ENCODE peak calls at places on chromosomes 11 and 22, in five cellular contexts. D is brain microvascular endothelial cell, N is choroid plexus epithelial cell, E is bronchial epithelial cell, K is tibial nerve. F is an unnamed sample.

GRCh38 chr11:134364261-134364660 is 32.5 kb downstream of the GLB1L2 start:
- DNase-seq in D (no peak), N (no peak), E (no peak), K (no peak), F (no peak)

GRCh38 chr11:416757-417621 is 2.2 kb upstream of the SIGIRR start:
- DNase-seq in D (no peak), N (no peak), E (no peak), K (no peak), F (no peak)

GRCh38 chr11:34236572-34236971 is 121.2 kb downstream of the ABTB2 start:
- DNase-seq in D (no peak), N (no peak), E (no peak), K (no peak), F (no peak)

GRCh38 chr11:61068581-61068980 is 33.7 kb upstream of the CD5 start:
- DNase-seq in D (no peak), N (no peak), E (no peak), K (no peak), F (no peak)

GRCh38 chr11:74494916-74495315 is 1.4 kb upstream of the LIPT2 start:
- DNase-seq in D (no peak), N (no peak), E (no peak), K (no peak), F (no peak)

GRCh38 chr11:73087730-73088129 is 54.4 kb downstream of the FCHSD2 start:
- DNase-seq in D (no peak), N (peak; percentile 56), E (peak; percentile 70), K (no peak), F (peak; percentile 3)

GRCh38 chr11:58525037-58525614 is 17.2 kb upstream of the OR5B21 start:
- DNase-seq in D (no peak), N (no peak), E (no peak), K (no peak), F (no peak)

GRCh38 chr22:37381489-37381888 is 45.8 kb downstream of the ELFN2 start:
- DNase-seq in D (no peak), N (peak; percentile 14), E (peak; percentile 2), K (no peak), F (no peak)

GRCh38 chr22:44727709-44728108 is 24.7 kb upstream of the ARHGAP8 start:
- DNase-seq in D (no peak), N (no peak), E (no peak), K (no peak), F (no peak)

GRCh38 chr22:36010913-36011312 is 17.7 kb downstream of the RBFOX2 start:
- DNase-seq in D (peak; percentile 76), N (peak; percentile 78), E (peak; percentile 75), K (no peak), F (peak; percentile 62)

GRCh38 chr11:70501026-70501901 is 102.9 kb downstream of the CTTN start:
- DNase-seq in D (no peak), N (no peak), E (no peak), K (no peak), F (no peak)

GRCh38 chr11:43944761-43945311 is 2.4 kb downstream of the C11orf96 start:
- DNase-seq in D (peak; percentile 61), N (peak; percentile 70), E (no peak), K (peak; percentile 75), F (no peak)

GRCh38 chr11:114158886-114159285 is 99.4 kb downstream of the ZBTB16 start:
- DNase-seq in D (peak; percentile 53), N (no peak), E (no peak), K (no peak), F (no peak)

GRCh38 chr22:37267128-37267587 is 15.2 kb upstream of the CYTH4 start:
- DNase-seq in D (no peak), N (peak; percentile 46), E (no peak), K (no peak), F (no peak)

GRCh38 chr11:119155733-119156492 is 7.1 kb downstream of the ABCG4 start:
- DNase-seq in D (no peak), N (no peak), E (no peak), K (no peak), F (no peak)

GRCh38 chr22:39943366-39943765 is 16.8 kb upstream of the TMA7B start:
- DNase-seq in D (no peak), N (no peak), E (no peak), K (no peak), F (no peak)

GRCh38 chr11:117933930-117934329 is 4.7 kb upstream of the TMPRSS13 start:
- DNase-seq in D (no peak), N (no peak), E (no peak), K (no peak), F (no peak)

GRCh38 chr22:30855677-30856518 is 112.7 kb downstream of the MORC2 start:
- DNase-seq in D (no peak), N (no peak), E (no peak), K (no peak), F (no peak)

GRCh38 chr11:103364687-103365086 is 255.5 kb downstream of the DYNC2H1 start:
- DNase-seq in D (no peak), N (peak; percentile 40), E (no peak), K (no peak), F (no peak)

GRCh38 chr22:27952091-27952490 is 33.0 kb upstream of the PITPNB start:
- DNase-seq in D (peak; percentile 72), N (peak; percentile 89), E (peak; percentile 46), K (peak; percentile 14), F (peak; percentile 57)

GRCh38 chr11:101010899-101011298 is 118.7 kb downstream of the PGR start:
- DNase-seq in D (peak; percentile 17), N (peak; percentile 14), E (no peak), K (no peak), F (no peak)

GRCh38 chr11:124194696-124195418 is 11.7 kb downstream of the OR10D3 start:
- DNase-seq in D (peak; percentile 55), N (peak; percentile 85), E (peak; percentile 64), K (peak; percentile 57), F (peak; percentile 11)

GRCh38 chr22:36828815-36829214 is 12.0 kb upstream of the PVALB start:
- DNase-seq in D (no peak), N (no peak), E (peak; percentile 27), K (no peak), F (no peak)

GRCh38 chr11:8261921-8262551 is 1.6 kb downstream of the LMO1 start:
- DNase-seq in D (no peak), N (no peak), E (no peak), K (no peak), F (no peak)

GRCh38 chr11:8263109-8263768 is 439 bp downstream of the LMO1 start:
- DNase-seq in D (peak; percentile 6), N (peak; percentile 14), E (no peak), K (no peak), F (no peak)

GRCh38 chr11:8262552-8263108 is 1.0 kb downstream of the LMO1 start:
- DNase-seq in D (peak; percentile 40), N (peak; percentile 62), E (peak; percentile 21), K (no peak), F (peak; percentile 25)

GRCh38 chr11:8265681-8266241 is 2.1 kb upstream of the LMO1 start:
- DNase-seq in D (no peak), N (no peak), E (no peak), K (no peak), F (no peak)

GRCh38 chr11:8263769-8264410 is at the start of gene LMO1:
- DNase-seq in D (peak; percentile 73), N (peak; percentile 82), E (peak; percentile 58), K (peak; percentile 73), F (peak; percentile 26)
- H3K4me3 ChIP-seq in D (peak within 1 kb of the TSS; percentile 45), N (peak within 1 kb of the TSS; percentile 46), E (peak within 1 kb of the TSS; percentile 22), K (peak within 1 kb of the TSS; percentile 50), F (peak within 1 kb of the TSS; percentile 44)

GRCh38 chr22:47632646-47633045 is 870.2 kb downstream of the TBC1D22A start:
- DNase-seq in D (no peak), N (no peak), E (no peak), K (no peak), F (no peak)
- H3K4me3 ChIP-seq in D (no peak overlapping the region), N (no peak overlapping the region), E (no peak overlapping the region), K (no peak overlapping the region), F (no peak overlapping the region)

DNA sequence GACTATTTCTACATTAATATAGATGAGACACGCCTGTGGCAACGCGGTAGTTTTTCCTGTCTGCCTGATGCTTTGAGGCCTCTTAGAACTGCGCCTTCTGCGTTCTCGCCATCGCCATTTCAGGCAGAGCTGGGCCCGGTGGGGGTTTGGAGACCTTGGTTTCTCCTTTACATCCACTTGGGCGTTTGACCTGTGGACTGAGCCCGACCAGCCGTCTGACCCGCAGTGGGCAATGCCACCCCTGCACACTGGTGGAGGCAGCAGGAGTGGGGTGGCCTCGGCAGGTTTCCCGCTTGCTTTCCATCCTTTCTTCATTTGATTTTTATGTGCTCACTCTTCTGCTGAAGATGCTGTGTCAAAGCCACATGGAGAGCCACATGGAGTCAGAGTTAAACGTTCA is 130.4 kb downstream of the TBC1D22A start:
- DNase-seq in D (no peak), N (no peak), E (no peak), K (no peak), F (no peak)
- H3K4me3 ChIP-seq in D (no peak overlapping the region), N (no peak overlapping the region), E (no peak overlapping the region), K (no peak overlapping the region), F (no peak overlapping the region)

GRCh38 chr11:109109150-109109549 is 312.8 kb upstream of the C11orf87 start:
- DNase-seq in D (no peak), N (no peak), E (no peak), K (no peak), F (no peak)

GRCh38 chr11:109109916-109110315 is 312.1 kb upstream of the C11orf87 start:
- DNase-seq in D (no peak), N (no peak), E (no peak), K (no peak), F (no peak)

DNA sequence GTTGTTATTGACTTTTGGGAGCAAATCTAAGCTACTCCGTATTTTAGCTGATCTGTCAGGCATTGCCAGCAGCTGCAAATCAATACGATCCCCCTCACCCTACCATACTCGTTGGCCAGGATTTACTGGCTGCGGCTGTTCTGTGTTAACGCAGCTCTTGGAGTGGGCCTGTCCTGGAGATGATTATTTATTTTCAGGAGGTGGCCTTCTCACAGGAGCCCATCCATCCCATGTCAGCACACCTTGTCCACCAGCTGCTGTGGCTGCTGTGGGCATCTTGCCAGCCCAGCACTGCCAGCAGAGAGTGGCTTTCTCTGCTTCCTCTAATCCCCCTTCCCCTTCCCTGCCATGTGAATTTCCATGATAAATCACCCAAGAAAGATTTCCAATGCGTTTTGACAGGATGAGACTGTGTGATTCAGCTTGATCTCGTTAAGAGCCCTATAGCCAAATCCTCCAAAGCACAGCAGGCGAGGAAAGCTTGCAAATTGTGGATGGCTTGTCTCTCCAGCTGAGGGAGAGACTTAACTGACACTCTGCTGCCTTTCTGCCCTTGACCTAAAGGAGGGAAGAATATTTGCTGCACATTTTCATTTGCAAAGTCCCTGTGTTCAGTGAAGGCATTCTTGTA is 309.1 kb upstream of the C11orf87 start:
- DNase-seq in D (no peak), N (no peak), E (no peak), K (no peak), F (no peak)
- H3K4me3 ChIP-seq in D (no peak overlapping the region), N (no peak overlapping the region), E (no peak overlapping the region), K (no peak overlapping the region), F (no peak overlapping the region)

GRCh38 chr11:126487711-126488110 is 132.2 kb downstream of the ST3GAL4 start:
- DNase-seq in D (no peak), N (no peak), E (no peak), K (no peak), F (no peak)
- H3K4me3 ChIP-seq in D (no peak overlapping the region), N (no peak overlapping the region), E (no peak overlapping the region), K (no peak overlapping the region), F (no peak overlapping the region)

DNA sequence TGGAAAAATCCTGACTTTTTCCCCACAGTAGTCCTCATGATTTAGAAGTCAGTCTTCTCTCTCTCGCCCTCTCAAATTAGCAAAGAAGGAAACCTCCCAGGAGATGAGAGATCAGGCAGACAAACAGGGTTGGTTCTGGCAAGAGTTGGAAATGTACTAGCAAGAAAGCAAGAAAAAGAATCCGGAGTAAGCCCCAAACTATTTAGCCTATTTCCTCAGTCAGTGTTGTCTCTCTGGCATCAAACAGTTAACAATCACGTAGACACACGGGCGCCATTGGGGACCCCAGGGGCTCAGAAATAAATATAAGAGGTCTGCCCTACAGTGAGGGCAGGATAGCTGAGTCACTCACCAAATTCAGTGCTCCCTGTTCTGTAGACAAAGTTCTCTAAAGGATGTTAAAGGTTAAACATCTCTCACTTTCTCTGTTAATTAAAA is 4.7 kb downstream of the C11orf52 start:
- DNase-seq in D (no peak), N (peak; percentile 50), E (no peak), K (peak; percentile 33), F (no peak)
- H3K4me3 ChIP-seq in D (no peak overlapping the region), N (no peak overlapping the region), E (no peak overlapping the region), K (peak overlapping the region; percentile 19), F (no peak overlapping the region)